ENCODE peak calls at places on chromosome 17, in five cellular contexts. A is pulmonary artery endothelial cell, Q is HTR-8/SVneo, L is sigmoid colon, S is lung microvascular endothelial cell. I is an unnamed sample.

GRCh38 chr17:27915715-27916114 is 22.6 kb upstream of the LYRM9 start:
- DNase-seq in A (no peak), Q (no peak), L (no peak), S (no peak), I (no peak)

GRCh38 chr17:66304304-66305174 is 2.1 kb downstream of the PRKCA start:
- DNase-seq in L (no peak), Q (peak), A (no peak), S (peak), I (no peak)

GRCh38 chr17:80786470-80786869 is 205.2 kb upstream of the CHMP6 start:
- DNase-seq in S (no peak), A (no peak), L (no peak), Q (no peak), I (no peak)

GRCh38 chr17:66727634-66728570 is 107.0 kb upstream of the CACNG5 start:
- DNase-seq in A (peak), L (peak), Q (peak), S (peak), I (peak)

GRCh38 chr17:68777243-68777855 is 176.2 kb upstream of the FAM20A start:
- DNase-seq in A (no peak), S (peak), L (peak), Q (peak), I (no peak)

GRCh38 chr17:50841949-50842354 is 6.6 kb downstream of the WFIKKN2 start:
- DNase-seq in S (peak), L (no peak), A (no peak), Q (peak), I (peak)

GRCh38 chr17:40033339-40033738 is 18.1 kb downstream of the CSF3 start:
- DNase-seq in A (no peak), L (no peak), Q (no peak), S (no peak), I (no peak)

GRCh38 chr17:8117980-8118768 is at the start of gene ALOXE3:
- DNase-seq in L (peak), A (no peak), Q (peak), S (peak), I (peak)

GRCh38 chr17:50027639-50028206 is 28.2 kb upstream of the ITGA3 start:
- DNase-seq in A (peak), S (peak), Q (peak), L (peak), I (peak)

GRCh38 chr17:55612691-55613141 is 101.5 kb upstream of the SMIM36 start:
- DNase-seq in S (peak), L (peak), A (no peak), Q (no peak), I (no peak)

GRCh38 chr17:45824901-45825492 is 19.7 kb upstream of the SPPL2C start:
- DNase-seq in S (no peak), L (no peak), A (no peak), Q (no peak), I (no peak)

GRCh38 chr17:31509095-31509804 is 117.8 kb downstream of the RAB11FIP4 start:
- DNase-seq in L (no peak), A (no peak), S (no peak), Q (no peak), I (no peak)

GRCh38 chr17:74473294-74473693 is 6.9 kb downstream of the CD300A start:
- DNase-seq in Q (no peak), L (no peak), S (no peak), A (no peak), I (peak)

GRCh38 chr17:47872651-47873161 is 21.7 kb upstream of the SP6 start:
- DNase-seq in A (no peak), Q (no peak), S (no peak), L (no peak), I (no peak)

GRCh38 chr17:77404812-77405581 is 264.2 kb downstream of the SEC14L1 start:
- DNase-seq in L (no peak), Q (peak), A (peak), S (peak), I (peak)

GRCh38 chr17:66426397-66427033 is 124.1 kb downstream of the PRKCA start:
- DNase-seq in L (peak), S (peak), Q (peak), A (no peak), I (no peak)

GRCh38 chr17:43713494-43714162 is 45.0 kb downstream of the SOST start:
- DNase-seq in S (peak), A (no peak), L (no peak), Q (peak), I (peak)

GRCh38 chr17:48439473-48439872 is 9.5 kb upstream of the SKAP1 start:
- DNase-seq in L (no peak), Q (no peak), S (no peak), A (no peak), I (no peak)

GRCh38 chr17:56141046-56141839 is 12.0 kb upstream of the ANKFN1 start:
- DNase-seq in L (no peak), S (peak), A (no peak), Q (no peak), I (no peak)

GRCh38 chr17:49859991-49860953 is 12.4 kb upstream of the TAC4 start:
- DNase-seq in S (no peak), Q (no peak), L (no peak), A (no peak), I (peak)

GRCh38 chr17:68011199-68011665 is 15.0 kb upstream of the C17orf58 start:
- DNase-seq in S (peak), A (no peak), Q (no peak), L (no peak), I (peak)

GRCh38 chr17:46986401-46986800 is 7.3 kb upstream of the RPRML start:
- DNase-seq in L (no peak), S (no peak), Q (no peak), A (no peak), I (no peak)

GRCh38 chr17:3750926-3751325 is 27.2 kb downstream of the HASPIN start:
- DNase-seq in A (no peak), S (no peak), L (no peak), Q (no peak), I (no peak)

GRCh38 chr17:2837147-2837561 is 40.9 kb downstream of the RAP1GAP2 start:
- DNase-seq in S (no peak), A (no peak), Q (no peak), L (no peak), I (no peak)

GRCh38 chr17:60170835-60171752 is 21.3 kb downstream of the CA4 start:
- DNase-seq in S (peak), A (no peak), L (no peak), Q (no peak), I (no peak)

GRCh38 chr17:80432961-80433550 is 18.1 kb downstream of the ENDOV start:
- DNase-seq in L (no peak), S (no peak), A (no peak), Q (no peak), I (peak)

GRCh38 chr17:39861235-39861634 is 2.9 kb downstream of the IKZF3 start:
- DNase-seq in Q (no peak), L (no peak), S (no peak), A (no peak), I (no peak)

GRCh38 chr17:48460055-48460454 is 30.0 kb upstream of the SKAP1 start:
- DNase-seq in A (no peak), Q (no peak), L (no peak), S (no peak), I (no peak)

GRCh38 chr17:50301891-50302584 is 27.8 kb downstream of the TMEM92 start:
- DNase-seq in A (no peak), Q (no peak), S (no peak), L (no peak), I (no peak)

GRCh38 chr17:28887871-28888471 is 9.6 kb downstream of the FLOT2 start:
- DNase-seq in S (no peak), Q (no peak), L (no peak), A (no peak), I (no peak)

GRCh38 chr17:49101054-49101534 is 31.5 kb upstream of the B4GALNT2 start:
- DNase-seq in S (no peak), Q (no peak), A (no peak), L (no peak), I (no peak)

GRCh38 chr17:61528171-61528570 is 62.8 kb downstream of the NACA2 start:
- DNase-seq in L (no peak), A (no peak), Q (no peak), S (no peak), I (no peak)

GRCh38 chr17:68057531-68057952 is 22.0 kb downstream of the KPNA2 start:
- DNase-seq in S (peak), L (no peak), A (no peak), Q (no peak), I (no peak)

GRCh38 chr17:36850794-36851193 is 86.5 kb upstream of the LHX1 start:
- DNase-seq in Q (peak), L (no peak), S (no peak), A (peak), I (no peak)

GRCh38 chr17:64750891-64751677 is 89.0 kb upstream of the SMURF2 start:
- DNase-seq in L (no peak), A (no peak), Q (no peak), S (peak), I (no peak)